ENCODE peak calls at places on chromosomes 13 and 19, in six cellular contexts. D is uterus, N is HepG2, Z is RWPE2, U is left lung, S is Peyer's patch. G is an unnamed sample.

GRCh38 chr13:108433976-108434375 is 164.5 kb downstream of the TNFSF13B start:
- DNase-seq in N (no peak), U (no peak), Z (no peak), S (no peak), D (no peak), G (no peak)

GRCh38 chr13:37640499-37640898 is 41.9 kb upstream of the POSTN start:
- DNase-seq in D (no peak), N (no peak), U (no peak), S (no peak), Z (no peak), G (peak)

GRCh38 chr13:42041017-42041683 is 7.3 kb upstream of the DGKH start:
- DNase-seq in S (peak), Z (no peak), D (peak), U (peak), N (no peak), G (peak)

GRCh38 chr13:58907347-58907746 is 1256.4 kb downstream of the DIAPH3 start:
- DNase-seq in U (no peak), Z (no peak), D (no peak), N (no peak), S (no peak), G (no peak)

GRCh38 chr13:112765734-112766133 is 75.9 kb downstream of the ATP11A start:
- DNase-seq in U (no peak), N (no peak), S (no peak), D (no peak), Z (no peak), G (no peak)

GRCh38 chr13:100584901-100585300 is 3.7 kb downstream of the GGACT start:
- DNase-seq in N (no peak), D (no peak), Z (no peak), S (no peak), U (no peak), G (no peak)

GRCh38 chr13:51333421-51333820 is 6.1 kb upstream of the SERPINE3 start:
- DNase-seq in D (no peak), Z (no peak), S (no peak), N (no peak), U (no peak), G (no peak)

GRCh38 chr13:113791761-113792160 is 32.7 kb downstream of the TMEM255B start:
- DNase-seq in N (no peak), Z (no peak), D (no peak), S (no peak), U (no peak), G (no peak)

GRCh38 chr13:35548790-35549189 is 72.3 kb upstream of the MAB21L1 start:
- DNase-seq in N (no peak), Z (no peak), D (no peak), U (no peak), S (no peak), G (no peak)

GRCh38 chr19:18282021-18282787 is 782 bp upstream of the JUND start:
- DNase-seq in S (peak), Z (no peak), U (peak), D (no peak), N (peak), G (no peak)

GRCh38 chr19:18208098-18208951 is 4.5 kb upstream of the RAB3A start:
- DNase-seq in N (no peak), U (peak), S (peak), D (peak), Z (no peak), G (peak)

GRCh38 chr13:29954082-29955043 is 103.9 kb upstream of the UBL3 start:
- DNase-seq in S (peak), N (no peak), D (no peak), U (no peak), Z (no peak), G (no peak)

GRCh38 chr19:913080-913748 is at the start of gene R3HDM4:
- DNase-seq in Z (peak), D (peak), N (no peak), U (peak), S (peak), G (peak)

GRCh38 chr19:48351341-48351752 is 12.4 kb downstream of the TMEM143 start:
- DNase-seq in U (peak), D (no peak), S (peak), N (peak), Z (no peak), G (peak)

GRCh38 chr13:24923305-24923640 is 159.3 kb downstream of the RNF17 start:
- DNase-seq in U (no peak), D (no peak), S (no peak), Z (no peak), N (no peak), G (no peak)

DNA sequence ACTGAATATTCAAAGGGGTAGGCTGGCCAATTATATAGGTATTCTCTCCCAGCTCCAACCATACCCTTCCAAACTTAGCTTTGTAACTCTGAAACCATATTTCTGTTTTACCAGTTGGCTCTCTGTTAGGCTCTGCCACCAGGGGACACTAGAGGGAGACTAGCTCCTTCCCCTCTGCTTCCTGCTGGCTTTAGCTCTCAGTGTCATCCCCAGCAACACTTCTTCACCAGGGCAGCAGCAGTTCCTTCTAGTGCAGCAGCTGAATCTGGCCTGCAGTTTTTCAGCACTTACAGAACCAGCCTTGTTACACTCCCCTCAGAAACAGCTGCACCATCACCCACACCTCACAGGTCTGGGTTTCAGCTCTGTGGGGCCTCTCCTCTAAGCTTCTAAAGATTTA is 51.0 kb upstream of the DOCK9 start:
- DNase-seq in Z (no peak), N (no peak), D (no peak), U (no peak), S (no peak), G (peak)
- TF ChIP-seq CTCF in Z (no peak), N (peak), D (no peak), U (no peak), S (peak), G (peak)

GRCh38 chr19:54728167-54728566 is 3.9 kb downstream of the KIR3DL3 start:
- DNase-seq in U (no peak), S (peak), D (no peak), Z (no peak), N (no peak), G (no peak)
- H3K27ac ChIP-seq in U (no peak), S (no peak), D (no peak), Z (no peak), N (no peak), G (no peak)

DNA sequence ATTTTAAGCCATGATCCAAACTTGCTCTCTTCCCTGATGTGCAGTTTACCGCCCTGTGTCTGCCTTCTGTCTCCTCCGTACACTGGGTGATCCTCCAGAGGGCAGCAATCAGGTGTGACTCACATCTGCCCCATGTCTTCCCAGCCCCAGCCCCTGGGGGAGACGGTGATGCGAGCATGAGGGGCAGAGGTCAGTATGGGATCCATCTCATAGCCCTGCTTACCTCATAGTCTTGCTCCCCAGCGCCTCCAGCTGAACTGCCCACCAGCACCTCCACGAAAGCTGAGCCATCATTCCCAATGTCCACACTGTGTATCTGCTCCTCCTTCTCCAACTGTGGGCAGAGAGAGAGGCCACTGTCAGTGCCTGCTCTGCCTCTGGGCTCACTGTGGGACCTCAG is 14.6 kb downstream of the XRCC1 start:
- DNase-seq in D (no peak), S (no peak), N (peak), Z (no peak), U (peak), G (no peak)
- TF ChIP-seq CTCF in D (no peak), S (no peak), N (peak), Z (no peak), U (no peak), G (no peak)

GRCh38 chr19:7987084-7987768 is 18.2 kb downstream of the ELAVL1 start:
- DNase-seq in S (no peak), U (peak), D (no peak), N (no peak), Z (no peak), G (no peak)
- H3K27ac ChIP-seq in S (no peak), U (no peak), D (no peak), N (no peak), Z (peak), G (no peak)

GRCh38 chr19:2625434-2625833 is 77.1 kb downstream of the GNG7 start:
- DNase-seq in N (no peak), U (peak), S (peak), D (no peak), Z (no peak), G (no peak)

GRCh38 chr19:2627319-2627829 is 75.1 kb downstream of the GNG7 start:
- DNase-seq in Z (peak), D (peak), U (peak), N (peak), S (peak), G (no peak)

GRCh38 chr19:2627855-2628254 is 74.6 kb downstream of the GNG7 start:
- DNase-seq in D (no peak), Z (no peak), U (no peak), S (no peak), N (no peak), G (no peak)

GRCh38 chr19:2623743-2624142 is 78.8 kb downstream of the GNG7 start:
- DNase-seq in S (peak), Z (no peak), N (no peak), D (no peak), U (no peak), G (no peak)

GRCh38 chr19:2624537-2625091 is 77.9 kb downstream of the GNG7 start:
- DNase-seq in S (peak), D (no peak), U (peak), N (peak), Z (no peak), G (peak)
- TF ChIP-seq CTCF in S (no peak), D (no peak), U (no peak), N (no peak), Z (no peak), G (no peak)

GRCh38 chr19:51478381-51479285 is at the start of gene CEACAM18:
- DNase-seq in U (no peak), D (no peak), Z (no peak), S (peak), N (no peak), G (no peak)
- H3K27ac ChIP-seq in U (no peak), D (no peak), Z (no peak), S (peak), N (no peak), G (no peak)

GRCh38 chr19:3099347-3100145 is 5.4 kb downstream of the GNA11 start:
- DNase-seq in N (no peak), Z (no peak), S (no peak), U (peak), D (no peak), G (no peak)

GRCh38 chr19:3102239-3103140 is 8.3 kb downstream of the GNA11 start:
- DNase-seq in Z (no peak), N (no peak), S (no peak), D (no peak), U (no peak), G (no peak)

GRCh38 chr19:3098515-3099346 is 4.6 kb downstream of the GNA11 start:
- DNase-seq in N (no peak), Z (no peak), D (peak), U (peak), S (peak), G (no peak)

GRCh38 chr19:3100747-3101730 is 6.9 kb downstream of the GNA11 start:
- DNase-seq in S (no peak), N (no peak), D (no peak), U (peak), Z (no peak), G (no peak)

DNA sequence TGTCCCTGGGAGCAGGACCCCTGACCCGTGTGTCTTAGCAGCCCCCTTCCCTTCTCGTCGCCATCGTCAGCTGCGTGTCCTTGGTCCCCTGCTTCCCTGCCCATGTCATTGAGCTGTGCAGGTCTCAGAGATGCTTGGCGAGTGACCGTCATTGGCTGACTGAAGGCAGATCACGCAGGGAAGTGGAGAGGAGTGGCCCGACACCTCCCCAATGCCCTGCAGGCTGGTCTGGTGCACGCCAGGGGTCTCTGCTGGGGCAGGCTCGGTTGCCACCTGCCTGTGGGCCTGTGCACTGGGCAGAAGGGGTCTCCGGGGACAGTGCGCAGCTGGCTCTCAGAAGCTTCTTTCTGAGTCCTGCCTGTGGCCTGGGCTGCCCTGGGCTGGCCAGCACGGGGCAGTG is 6.2 kb downstream of the GNA11 start:
- DNase-seq in N (no peak), U (peak), Z (no peak), D (no peak), S (no peak), G (no peak)
- TF ChIP-seq CTCF in N (no peak), U (no peak), Z (no peak), D (no peak), S (no peak), G (peak)

GRCh38 chr13:94157705-94158218 is 321.7 kb downstream of the DCT start:
- DNase-seq in U (no peak), S (no peak), D (peak), N (no peak), Z (no peak), G (no peak)

GRCh38 chr13:94154362-94154761 is 325.1 kb downstream of the DCT start:
- DNase-seq in U (no peak), S (peak), N (peak), Z (no peak), D (no peak), G (no peak)

DNA sequence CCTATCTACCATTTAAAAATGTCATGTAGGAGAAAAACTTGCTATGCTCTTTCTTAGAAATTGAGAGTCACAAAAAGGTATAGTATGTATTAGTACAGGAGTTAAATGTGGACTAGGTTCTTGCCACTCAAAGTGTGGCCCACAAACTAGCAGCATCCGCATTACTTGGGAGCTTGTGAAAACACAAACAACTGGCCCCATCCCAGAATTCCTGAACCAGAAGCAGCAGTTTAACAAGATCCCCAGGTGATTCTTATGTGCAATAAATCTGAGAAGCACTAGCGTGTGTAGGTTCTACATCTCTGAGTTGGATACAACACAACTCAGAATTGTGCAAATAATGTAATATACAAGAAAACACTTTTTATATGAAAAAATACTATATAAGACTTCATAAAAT is 325.9 kb downstream of the DCT start:
- DNase-seq in Z (no peak), U (no peak), N (no peak), S (no peak), D (no peak), G (no peak)
- H3K27ac ChIP-seq in Z (no peak), U (no peak), N (no peak), S (no peak), D (no peak), G (no peak)

DNA sequence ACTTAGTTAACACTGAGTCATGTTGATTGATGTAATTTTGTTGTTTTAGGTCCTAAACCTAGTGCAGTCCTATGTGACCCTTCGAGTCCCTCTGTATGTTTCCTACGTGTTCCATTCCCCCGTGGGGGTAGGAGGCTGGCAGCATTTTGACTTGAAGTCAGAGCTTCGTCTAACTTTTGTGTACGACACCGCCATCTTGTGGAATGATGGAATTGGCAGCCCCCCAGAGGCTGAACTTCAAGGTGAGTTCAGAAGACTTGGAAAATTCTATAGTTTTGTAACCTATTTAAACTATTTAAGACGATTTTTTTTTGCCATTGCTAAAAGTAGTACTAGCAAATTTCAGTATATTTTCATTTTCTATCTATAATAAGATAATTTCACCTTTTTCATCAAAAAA is 117.9 kb downstream of the STOML3 start:
- DNase-seq in D (peak), Z (no peak), N (peak), S (peak), U (no peak), G (peak)
- TF ChIP-seq CTCF in D (no peak), Z (peak), N (peak), S (no peak), U (peak), G (peak)

G was measured in WERI-Rb-1.